ENCODE peak calls at places on chromosome 4, in five cellular contexts. V, F, P, O and B are unnamed samples.

GRCh38 chr4:124873361-124874171 is 161.0 kb upstream of the ANKRD50 start:
- DNase-seq in V (no peak), F (no peak), P (no peak), O (no peak), B (no peak)

GRCh38 chr4:6844986-6845385 is 62.5 kb downstream of the KIAA0232 start:
- DNase-seq in V (no peak), F (no peak), P (no peak), O (no peak), B (no peak)

GRCh38 chr4:140085062-140085622 is 68.8 kb downstream of the MAML3 start:
- DNase-seq in V (no peak), F (no peak), P (no peak), O (no peak), B (no peak)

GRCh38 chr4:48879561-48880442 is 26.8 kb downstream of the OCIAD2 start:
- DNase-seq in V (no peak), F (no peak), P (peak), O (no peak), B (no peak)

GRCh38 chr4:96407651-96408342 is 567.9 kb downstream of the PDHA2 start:
- DNase-seq in V (no peak), F (no peak), P (peak), O (no peak), B (no peak)

GRCh38 chr4:76703676-76704075 is 194.3 kb downstream of the SOWAHB start:
- DNase-seq in V (no peak), F (no peak), P (no peak), O (no peak), B (no peak)

GRCh38 chr4:21136231-21136630 is 436.0 kb downstream of the PACRGL start:
- DNase-seq in V (no peak), F (no peak), P (no peak), O (no peak), B (no peak)

GRCh38 chr4:139988863-139989765 is 164.9 kb downstream of the MAML3 start:
- DNase-seq in V (peak), F (peak), P (peak), O (peak), B (no peak)

GRCh38 chr4:128715616-128716015 is 93.9 kb upstream of the JADE1 start:
- DNase-seq in V (no peak), F (no peak), P (no peak), O (no peak), B (no peak)

GRCh38 chr4:147160908-147161513 is 215.3 kb upstream of the TTC29 start:
- DNase-seq in V (peak), F (no peak), P (peak), O (no peak), B (no peak)

GRCh38 chr4:25872851-25873631 is 10.3 kb upstream of the SEL1L3 start:
- DNase-seq in V (no peak), F (no peak), P (no peak), O (no peak), B (no peak)

GRCh38 chr4:172809319-172809718 is 359.3 kb upstream of the GALNT7 start:
- DNase-seq in V (no peak), F (no peak), P (no peak), O (no peak), B (no peak)

GRCh38 chr4:97105716-97106115 is 1037.6 kb downstream of the STPG2 start:
- DNase-seq in V (no peak), F (no peak), P (no peak), O (no peak), B (no peak)

GRCh38 chr4:1072830-1073446 is 40.4 kb downstream of the RNF212 start:
- DNase-seq in V (peak), F (peak), P (peak), O (peak), B (no peak)

GRCh38 chr4:98573791-98574190 is 84.6 kb downstream of the TSPAN5 start:
- DNase-seq in V (no peak), F (no peak), P (no peak), O (no peak), B (no peak)

GRCh38 chr4:53863163-53863562 is 201.2 kb downstream of the CHIC2 start:
- DNase-seq in V (peak), F (no peak), P (no peak), O (no peak), B (peak)

GRCh38 chr4:57163530-57164459 is 53.6 kb upstream of the IGFBP7 start:
- DNase-seq in V (peak), F (peak), P (peak), O (peak), B (peak)

GRCh38 chr4:6341696-6342095 is 72.0 kb downstream of the WFS1 start:
- DNase-seq in V (no peak), F (no peak), P (no peak), O (no peak), B (no peak)

GRCh38 chr4:147678796-147679549 is 5.0 kb downstream of the PRMT9 start:
- DNase-seq in V (no peak), F (no peak), P (peak), O (no peak), B (no peak)

GRCh38 chr4:94871644-94872305 is 114.0 kb downstream of the BMPR1B start:
- DNase-seq in V (no peak), F (no peak), P (no peak), O (no peak), B (no peak)

GRCh38 chr4:87209182-87209581 is 11.2 kb downstream of the KLHL8 start:
- DNase-seq in V (no peak), F (no peak), P (no peak), O (no peak), B (no peak)